ENCODE peak calls at places on chromosomes 12 and 14, in seven cellular contexts. A, T, H, S, B, R and W are unnamed samples.

GRCh38 chr12:18868673-18869072 is 130.8 kb downstream of the CAPZA3 start:
- DNase-seq in A (no peak), T (peak), H (no peak), S (no peak), B (no peak), R (no peak), W (no peak)

GRCh38 chr12:75207338-75208083 is 2.1 kb downstream of the KCNC2 start:
- DNase-seq in A (no peak), T (no peak), H (no peak), S (no peak), B (no peak), R (no peak), W (no peak)

GRCh38 chr12:122306407-122306806 is 40.1 kb upstream of the VPS33A start:
- DNase-seq in A (no peak), T (no peak), H (no peak), S (no peak), B (no peak), R (no peak), W (no peak)

GRCh38 chr12:19707948-19708409 is 268.7 kb downstream of the AEBP2 start:
- DNase-seq in A (no peak), T (peak), H (no peak), S (no peak), B (no peak), R (no peak), W (no peak)

GRCh38 chr12:11684393-11684792 is 34.9 kb downstream of the ETV6 start:
- DNase-seq in A (no peak), T (no peak), H (no peak), S (no peak), B (no peak), R (no peak), W (no peak)

GRCh38 chr12:77720258-77720657 is 110.4 kb upstream of the NAV3 start:
- DNase-seq in A (no peak), T (peak), H (no peak), S (no peak), B (no peak), R (no peak), W (no peak)

GRCh38 chr12:112967306-112967705 is 11.0 kb upstream of the OAS2 start:
- DNase-seq in A (no peak), T (no peak), H (no peak), S (no peak), B (no peak), R (no peak), W (no peak)

GRCh38 chr14:24715239-24715638 is 81.2 kb upstream of the GZMB start:
- DNase-seq in A (no peak), T (no peak), H (no peak), S (no peak), B (no peak), R (no peak), W (no peak)